ENCODE peak calls at places on chromosome 19, in eight cellular contexts. Z, N, F, Q, K, B, X and C are unnamed samples.

GRCh38 chr19:7792286-7792685 is 29.2 kb downstream of the CLEC4M start:
- DNase-seq in Z (peak; percentile 18), N (peak; percentile 51), F (no peak), Q (no peak), K (no peak), B (no peak), X (no peak), C (no peak)

GRCh38 chr19:37551123-37551993 is 43.2 kb downstream of the ZNF571 start:
- DNase-seq in Z (no peak), N (peak; percentile 44), F (no peak), Q (peak; percentile 80), K (no peak), B (peak; percentile 88), X (peak; percentile 55), C (no peak)

GRCh38 chr19:5624154-5624663 is 1.3 kb downstream of the SAFB start:
- DNase-seq in Z (peak; percentile 42), N (peak; percentile 61), F (no peak), Q (no peak), K (no peak), B (no peak), X (no peak), C (no peak)

GRCh38 chr19:6101291-6101690 is 9.0 kb downstream of the RFX2 start:
- DNase-seq in Z (no peak), N (no peak), F (no peak), Q (no peak), K (no peak), B (no peak), X (no peak), C (no peak)

GRCh38 chr19:15790096-15790495 is 2.6 kb downstream of the OR10H5 start:
- DNase-seq in Z (no peak), N (no peak), F (no peak), Q (no peak), K (no peak), B (no peak), X (no peak), C (no peak)

GRCh38 chr19:35996777-35997176 is 1.8 kb downstream of the SDHAF1 start:
- DNase-seq in Z (no peak), N (no peak), F (no peak), Q (no peak), K (no peak), B (no peak), X (no peak), C (no peak)

GRCh38 chr19:51440846-51441409 is 17.3 kb downstream of the SIGLEC8 start:
- DNase-seq in Z (no peak), N (no peak), F (no peak), Q (no peak), K (no peak), B (no peak), X (peak; percentile 74), C (no peak)

GRCh38 chr19:30393046-30393445 is 20.9 kb downstream of the ZNF536 start:
- DNase-seq in Z (no peak), N (no peak), F (no peak), Q (no peak), K (no peak), B (no peak), X (no peak), C (no peak)

GRCh38 chr19:19021115-19021514 is 12.2 kb downstream of the SUGP2 start:
- DNase-seq in Z (no peak), N (peak; percentile 84), F (no peak), Q (no peak), K (no peak), B (no peak), X (no peak), C (no peak)

GRCh38 chr19:51739466-51740213 is 12.0 kb downstream of the FPR1 start:
- DNase-seq in Z (no peak), N (no peak), F (no peak), Q (no peak), K (no peak), B (no peak), X (no peak), C (no peak)

GRCh38 chr19:40231057-40231456 is 4.6 kb upstream of the CCNP start:
- DNase-seq in Z (no peak), N (no peak), F (no peak), Q (no peak), K (no peak), B (no peak), X (no peak), C (no peak)

GRCh38 chr19:29378543-29379105 is 147.2 kb upstream of the VSTM2B start:
- DNase-seq in Z (no peak), N (no peak), F (no peak), Q (no peak), K (no peak), B (no peak), X (no peak), C (no peak)

GRCh38 chr19:44072543-44073401 is 813 bp downstream of the ZNF284 start:
- DNase-seq in Z (no peak), N (no peak), F (no peak), Q (peak; percentile 27), K (no peak), B (no peak), X (no peak), C (no peak)

GRCh38 chr19:19719798-19720197 is 13.1 kb downstream of the ZNF14 start:
- DNase-seq in Z (no peak), N (no peak), F (no peak), Q (no peak), K (no peak), B (no peak), X (no peak), C (no peak)

GRCh38 chr19:38425810-38426466 is at the start of gene RASGRP4:
- DNase-seq in Z (no peak), N (no peak), F (no peak), Q (no peak), K (no peak), B (peak; percentile 32), X (peak; percentile 46), C (no peak)

GRCh38 chr19:6186435-6186834 is 51.0 kb downstream of the ACSBG2 start:
- DNase-seq in Z (no peak), N (no peak), F (no peak), Q (no peak), K (no peak), B (no peak), X (no peak), C (no peak)

GRCh38 chr19:6800991-6801396 is 28.5 kb downstream of the VAV1 start:
- DNase-seq in Z (no peak), N (peak; percentile 38), F (no peak), Q (no peak), K (no peak), B (peak; percentile 19), X (no peak), C (no peak)

GRCh38 chr19:41373993-41374392 is 2.3 kb upstream of the TMEM91 start:
- DNase-seq in Z (no peak), N (peak; percentile 92), F (no peak), Q (no peak), K (no peak), B (no peak), X (no peak), C (no peak)